ENCODE peak calls at places on chromosome 1, in six cellular contexts. Q, N, E, R, Y and W are unnamed samples.

GRCh38 chr1:81550753-81551152 is 250.0 kb upstream of the ADGRL2 start:
- DNase-seq in R (no peak), E (no peak), N (no peak), Y (no peak), Q (no peak), W (no peak)

GRCh38 chr1:21750841-21751240 is 32.1 kb downstream of the USP48 start:
- DNase-seq in Y (no peak), Q (no peak), R (no peak), N (no peak), E (no peak), W (no peak)

GRCh38 chr1:169305356-169305755 is 62.2 kb downstream of the NME7 start:
- DNase-seq in N (no peak), Y (no peak), E (no peak), Q (no peak), R (no peak), W (no peak)

GRCh38 chr1:113271039-113271438 is 119.3 kb upstream of the MAGI3 start:
- DNase-seq in R (no peak), Q (no peak), E (no peak), N (no peak), Y (no peak), W (no peak)

GRCh38 chr1:65792671-65793358 is at the start of gene PDE4B:
- DNase-seq in R (peak; percentile 18), Q (no peak), N (peak; percentile 61), E (peak; percentile 40), Y (no peak), W (no peak)

GRCh38 chr1:220884109-220884980 is 5.1 kb downstream of the HLX start:
- DNase-seq in Y (no peak), Q (no peak), R (no peak), N (no peak), E (no peak), W (no peak)

GRCh38 chr1:110347182-110347893 is 8.2 kb downstream of the RBM15 start:
- DNase-seq in N (no peak), E (no peak), Y (no peak), R (no peak), Q (no peak), W (no peak)

GRCh38 chr1:224696891-224697765 is 81.0 kb downstream of the CNIH3 start:
- DNase-seq in E (peak; percentile 81), Y (no peak), R (no peak), Q (peak; percentile 15), N (no peak), W (no peak)

GRCh38 chr1:61448934-61449368 is 276.0 kb downstream of the TM2D1 start:
- DNase-seq in R (peak; percentile 78), E (no peak), Q (peak; percentile 43), N (peak; percentile 81), Y (no peak), W (peak; percentile 85)

GRCh38 chr1:106360252-106360651 is 696.2 kb upstream of the PRMT6 start:
- DNase-seq in Y (no peak), E (no peak), Q (no peak), N (no peak), R (no peak), W (no peak)

GRCh38 chr1:94322696-94323095 is 85.3 kb upstream of the ARHGAP29 start:
- DNase-seq in E (no peak), Y (no peak), R (no peak), Q (no peak), N (no peak), W (no peak)

DNA sequence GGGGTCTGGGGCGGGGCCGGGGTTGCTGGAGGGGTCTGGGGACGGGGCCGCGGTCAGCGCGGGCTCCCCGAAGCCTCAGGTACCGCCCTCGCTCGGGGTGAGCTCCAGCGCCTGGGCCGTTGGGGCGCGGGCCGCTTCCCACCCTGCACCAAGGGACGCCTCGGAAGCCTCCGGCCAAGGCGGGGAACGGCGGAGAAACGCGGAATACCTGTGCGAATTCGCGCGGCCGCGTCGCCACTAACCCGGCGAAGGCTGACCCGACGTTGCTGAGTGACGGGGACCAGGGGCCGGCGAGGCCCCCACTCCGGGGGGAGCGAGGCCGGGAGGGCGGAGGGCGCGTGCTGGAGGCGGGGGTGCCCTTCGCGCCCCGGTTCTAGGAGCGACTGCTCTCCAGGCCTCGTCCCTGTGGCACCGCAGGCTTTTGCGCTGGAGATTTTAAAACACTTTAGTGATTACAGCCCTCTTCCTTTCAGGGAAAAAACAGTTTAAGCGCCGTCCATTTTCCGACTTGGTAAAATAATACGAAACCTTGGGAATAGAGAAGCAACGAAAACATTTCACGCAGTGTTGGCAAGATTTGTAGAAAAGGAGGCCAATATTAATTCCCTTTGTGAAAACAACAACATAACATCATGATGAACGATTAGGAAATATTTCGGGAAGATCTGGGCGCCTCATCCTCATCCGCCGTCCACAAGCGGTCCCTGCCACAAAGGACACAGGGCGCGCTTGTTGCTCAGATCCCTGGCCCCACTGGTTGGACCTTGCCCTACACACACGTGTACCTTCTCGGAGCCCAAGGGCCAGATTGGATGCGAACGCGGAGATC is 971 bp upstream of the GNG4 start:
- DNase-seq in R (no peak), E (no peak), Y (no peak), N (no peak), Q (no peak), W (no peak)
- H3K4me3 ChIP-seq in R (peak overlapping the region; percentile 41), E (peak overlapping the region; percentile 7), Y (peak overlapping the region; percentile 75), N (peak overlapping the region; percentile 49), Q (peak overlapping the region; percentile 64), W (peak overlapping the region; percentile 23)

DNA sequence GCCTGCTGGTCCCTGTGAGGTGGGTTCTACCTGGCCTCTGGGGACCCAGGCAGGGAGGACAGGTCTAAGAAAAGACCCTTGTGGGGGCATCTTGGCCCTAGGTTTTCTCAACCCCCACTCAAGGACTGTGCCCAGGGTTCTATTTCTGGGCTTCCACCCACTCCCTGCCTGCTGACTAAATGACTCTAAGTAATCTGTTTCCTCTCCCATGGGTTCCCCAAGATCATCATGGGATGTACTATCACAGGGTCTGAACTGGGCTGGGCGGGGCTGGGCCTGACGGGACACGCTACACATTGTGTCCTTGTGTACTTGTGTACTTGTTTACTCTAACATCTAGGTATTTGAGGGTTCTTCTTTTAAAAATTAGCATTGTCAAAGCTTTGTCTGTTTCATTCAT is 10.4 kb upstream of the CHIT1 start:
- DNase-seq in E (no peak), N (no peak), Q (no peak), R (no peak), Y (no peak), W (no peak)
- TF ChIP-seq CTCF in E (no peak), N (no peak), Q (no peak), R (no peak), Y (no peak), W (no peak)

DNA sequence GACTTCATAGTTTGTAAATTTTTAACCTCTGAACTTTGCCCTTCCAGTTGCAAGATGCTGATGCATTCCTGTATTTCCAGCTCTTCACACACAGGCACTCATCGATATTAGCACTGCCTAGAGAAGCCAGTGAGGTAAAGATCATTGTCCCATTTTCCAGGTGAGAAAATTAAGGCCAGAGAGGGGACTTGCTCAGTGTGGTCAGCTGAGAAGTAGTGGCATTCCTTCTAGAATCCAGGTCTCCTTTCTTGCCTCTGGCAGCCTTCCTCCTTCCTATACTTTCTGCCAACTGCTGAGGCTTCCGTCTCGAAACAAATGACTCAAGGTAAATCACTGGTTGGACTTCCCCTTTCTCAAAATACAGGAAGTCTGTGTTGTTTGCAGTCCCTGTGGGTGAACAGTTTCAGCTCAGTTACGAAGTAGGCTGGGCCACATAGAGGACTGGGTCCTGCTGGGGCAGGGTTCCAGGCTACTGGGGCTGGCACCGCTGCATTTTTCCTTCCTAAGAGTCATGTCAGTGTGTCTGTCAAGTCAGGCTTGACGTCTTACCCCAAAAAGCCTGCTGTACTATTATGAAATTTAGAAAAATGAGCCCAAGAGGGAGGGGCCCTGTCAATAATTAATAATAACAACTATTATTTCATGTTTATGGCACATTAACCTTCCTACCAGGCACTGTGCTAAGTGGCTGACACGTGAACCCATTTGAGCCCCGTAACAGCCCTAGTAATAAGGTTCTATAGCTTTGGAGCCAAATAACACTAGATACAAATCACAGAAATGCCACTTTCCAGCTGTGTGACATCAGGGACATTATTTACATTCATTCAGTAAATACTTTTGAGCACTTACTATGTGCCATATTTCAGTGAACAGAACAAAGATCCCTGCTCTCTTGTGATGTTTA is 16.6 kb upstream of the RNF19B start:
- DNase-seq in Y (peak; percentile 70), R (peak; percentile 27), E (peak; percentile 94), Q (peak; percentile 47), N (no peak), W (peak; percentile 37)
- TF ChIP-seq POLR2A in Y (peak; percentile 26), R (no peak), E (peak; percentile 81), Q (no peak), N (peak; percentile 21), W (no peak)

GRCh38 chr1:92973203-92973907 is 12.1 kb upstream of the DIPK1A start:
- DNase-seq in Y (no peak), Q (no peak), N (no peak), R (no peak), E (no peak), W (no peak)
- H3K4me3 ChIP-seq in Y (no peak overlapping the region), Q (no peak overlapping the region), N (no peak overlapping the region), R (no peak overlapping the region), E (no peak overlapping the region), W (no peak overlapping the region)

GRCh38 chr1:208467401-208467800 is 223.2 kb upstream of the PLXNA2 start:
- DNase-seq in Y (no peak), E (no peak), N (no peak), R (no peak), Q (no peak), W (no peak)

GRCh38 chr1:208456487-208456886 is 212.3 kb upstream of the PLXNA2 start:
- DNase-seq in Y (no peak), Q (no peak), E (no peak), N (no peak), R (no peak), W (no peak)

GRCh38 chr1:208465266-208465665 is 221.1 kb upstream of the PLXNA2 start:
- DNase-seq in E (no peak), Q (no peak), Y (no peak), N (no peak), R (no peak), W (no peak)

GRCh38 chr1:208466054-208466590 is 221.9 kb upstream of the PLXNA2 start:
- DNase-seq in N (no peak), E (no peak), Y (no peak), Q (no peak), R (no peak), W (no peak)

GRCh38 chr1:208461680-208462079 is 217.5 kb upstream of the PLXNA2 start:
- DNase-seq in N (no peak), Y (no peak), R (no peak), Q (no peak), E (no peak), W (no peak)
- TF ChIP-seq CTCF in N (no peak), Y (no peak), R (no peak), Q (no peak), E (no peak), W (no peak)

DNA sequence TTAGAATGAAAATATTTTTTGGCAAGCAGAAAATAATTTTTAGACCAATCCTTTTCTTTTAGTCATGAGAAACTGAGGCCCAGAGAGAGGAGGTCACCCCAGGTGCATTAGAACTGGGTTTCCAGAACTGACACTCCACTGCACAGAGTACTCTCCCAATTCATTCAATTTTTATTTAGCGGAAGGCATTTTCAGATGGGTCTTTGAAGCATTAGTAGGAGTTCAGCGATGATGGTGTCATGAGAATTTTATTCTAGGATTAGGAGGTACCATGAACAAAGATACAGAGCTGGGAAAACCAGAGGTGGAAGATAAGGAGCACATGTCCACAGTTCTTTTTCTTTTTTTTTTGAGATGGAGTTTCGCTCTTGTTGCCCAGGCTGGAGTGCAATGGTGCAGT is 2.3 kb downstream of the PCSK9 start:
- DNase-seq in R (no peak), Q (no peak), N (no peak), E (no peak), Y (no peak), W (no peak)
- TF ChIP-seq POLR2A in R (no peak), Q (no peak), N (no peak), E (no peak), Y (no peak), W (no peak)